ENCODE peak calls at places on chromosomes 12 and 14, in ten cellular contexts. K is CD8-positive, alpha-beta T cell; W is fibroblast of villous mesenchyme; U is neural crest cell; I is IMR-90; S is spleen; F is foreskin keratinocyte; Q is thyroid gland; Y is GM20000; X is gastrocnemius medialis. N is an unnamed sample.

GRCh38 chr12:21065845-21066244 is 65.1 kb upstream of the SLCO1B1 start:
- DNase-seq in X (no peak), S (no peak), I (no peak), F (no peak), Y (no peak), U (no peak), K (no peak), W (no peak), Q (no peak), N (no peak)

GRCh38 chr12:102468261-102468940 is 12.0 kb downstream of the IGF1 start:
- DNase-seq in W (no peak), X (no peak), I (peak), Q (peak), U (no peak), S (no peak), K (no peak), F (no peak), Y (no peak), N (no peak)

GRCh38 chr12:91877022-91877421 is 268.6 kb downstream of the BTG1 start:
- DNase-seq in F (no peak), Q (peak), U (no peak), I (peak), Y (peak), S (peak), W (peak), K (peak), X (peak), N (peak)

GRCh38 chr12:5633102-5633501 is 201.2 kb downstream of the NTF3 start:
- DNase-seq in Q (no peak), X (no peak), S (no peak), W (no peak), F (no peak), Y (no peak), U (no peak), I (no peak), K (no peak), N (no peak)

GRCh38 chr12:11812558-11813421 is 163.3 kb downstream of the ETV6 start:
- DNase-seq in Q (no peak), W (peak), S (peak), U (peak), F (no peak), I (peak), X (no peak), K (peak), Y (peak), N (no peak)

GRCh38 chr14:90999299-90999698 is 61.1 kb downstream of the RPS6KA5 start:
- DNase-seq in F (no peak), X (no peak), W (no peak), Y (no peak), U (peak), S (no peak), Q (no peak), I (no peak), K (no peak), N (no peak)

GRCh38 chr12:75969768-75970167 is 61.8 kb downstream of the PHLDA1 start:
- DNase-seq in K (no peak), Y (no peak), I (no peak), S (no peak), F (no peak), Q (no peak), U (no peak), W (no peak), X (no peak), N (no peak)

GRCh38 chr14:39731912-39732311 is 299.7 kb upstream of the FBXO33 start:
- DNase-seq in W (no peak), S (no peak), Q (no peak), K (no peak), X (no peak), U (no peak), F (no peak), I (no peak), Y (no peak), N (no peak)

GRCh38 chr12:110846615-110847566 is at the start of gene CCDC63:
- DNase-seq in I (no peak), U (peak), K (peak), W (peak), Y (peak), Q (peak), F (no peak), X (peak), S (peak), N (peak)

GRCh38 chr12:80412343-80412953 is 31.6 kb upstream of the PTPRQ start:
- DNase-seq in Q (no peak), Y (peak), I (peak), F (no peak), K (no peak), W (peak), X (no peak), S (no peak), U (no peak), N (no peak)

GRCh38 chr14:69624131-69624530 is 12.7 kb downstream of the SUSD6 start:
- DNase-seq in X (no peak), W (no peak), K (no peak), F (no peak), U (no peak), I (no peak), S (no peak), Y (no peak), Q (no peak), N (no peak)

GRCh38 chr12:116043673-116044072 is 233.8 kb downstream of the MED13L start:
- DNase-seq in Y (no peak), U (no peak), S (no peak), X (no peak), Q (no peak), I (no peak), F (no peak), W (no peak), K (no peak), N (no peak)

GRCh38 chr14:102905116-102906108 is 17.1 kb upstream of the AMN start:
- DNase-seq in X (no peak), Q (no peak), W (no peak), Y (no peak), I (no peak), K (no peak), F (no peak), U (no peak), S (no peak), N (no peak)

GRCh38 chr14:102902523-102903247 is 19.8 kb upstream of the AMN start:
- DNase-seq in S (no peak), Q (no peak), X (no peak), Y (no peak), F (no peak), K (no peak), U (no peak), W (no peak), I (no peak), N (no peak)

GRCh38 chr14:102903248-102903888 is 19.1 kb upstream of the AMN start:
- DNase-seq in K (no peak), W (no peak), X (no peak), Q (peak), I (no peak), F (no peak), Y (no peak), U (no peak), S (no peak), N (no peak)

GRCh38 chr14:102902086-102902485 is 20.4 kb upstream of the AMN start:
- DNase-seq in F (no peak), K (no peak), Y (peak), U (no peak), W (no peak), Q (no peak), X (no peak), I (no peak), S (peak), N (no peak)

GRCh38 chr14:102903889-102904512 is 18.5 kb upstream of the AMN start:
- DNase-seq in S (no peak), W (no peak), I (no peak), K (no peak), X (no peak), Y (no peak), U (no peak), Q (no peak), F (no peak), N (no peak)
- TF ChIP-seq CTCF in S (no peak), W (no peak), I (no peak), K (no peak), X (no peak), Y (no peak), U (no peak), Q (no peak), F (no peak), N (no peak)

GRCh38 chr12:57757771-57758170 is 2.9 kb downstream of the MARCHF9 start:
- DNase-seq in I (no peak), S (no peak), U (no peak), K (no peak), Y (no peak), Q (no peak), F (no peak), X (no peak), W (no peak), N (no peak)

GRCh38 chr12:57761391-57761998 is 5.4 kb downstream of the CYP27B1 start:
- DNase-seq in X (no peak), Q (no peak), F (no peak), W (no peak), U (no peak), S (no peak), Y (no peak), K (no peak), I (no peak), N (no peak)

GRCh38 chr12:57760347-57760982 is 5.6 kb downstream of the MARCHF9 start:
- DNase-seq in W (no peak), S (no peak), F (no peak), Q (no peak), K (no peak), X (no peak), I (no peak), Y (no peak), U (no peak), N (no peak)

GRCh38 chr12:57758566-57759359 is 3.9 kb downstream of the MARCHF9 start:
- DNase-seq in W (no peak), I (no peak), F (no peak), Q (no peak), Y (no peak), X (no peak), S (no peak), U (no peak), K (no peak), N (no peak)

GRCh38 chr12:57759360-57759980 is 4.6 kb downstream of the MARCHF9 start:
- DNase-seq in I (no peak), X (no peak), S (no peak), K (peak), W (no peak), U (no peak), Y (peak), F (no peak), Q (peak), N (no peak)
- TF ChIP-seq CTCF in I (peak), X (peak), S (peak), K (peak), W (peak), U (peak), Y (peak), F (peak), Q (no peak), N (peak)

DNA sequence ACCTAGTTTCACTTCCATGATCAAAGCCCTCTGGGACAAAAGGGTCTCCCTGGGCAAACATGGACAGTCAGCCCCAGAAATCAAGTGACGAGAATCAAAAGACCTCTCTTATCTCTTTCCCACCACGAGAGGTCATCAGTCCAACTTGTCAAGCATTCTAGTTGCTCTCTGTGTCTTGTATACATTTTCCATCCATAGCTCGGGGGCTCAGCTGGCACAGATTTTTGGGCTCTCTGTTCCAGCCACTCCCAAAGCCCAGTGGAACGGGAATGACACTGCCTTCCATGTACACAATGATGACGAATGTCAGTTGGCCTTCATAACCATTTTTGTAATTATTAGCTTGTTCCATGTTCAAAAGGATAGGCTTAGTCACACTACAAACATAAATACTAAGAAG is 29.7 kb downstream of the NOS1 start:
- DNase-seq in U (no peak), K (no peak), Y (no peak), X (no peak), S (no peak), F (no peak), W (no peak), I (no peak), Q (no peak), N (no peak)
- TF ChIP-seq CTCF in U (no peak), K (no peak), Y (no peak), X (no peak), S (no peak), F (no peak), W (no peak), I (no peak), Q (no peak), N (no peak)

GRCh38 chr14:45810152-45810872 is 557.3 kb upstream of the MIS18BP1 start:
- DNase-seq in U (no peak), W (no peak), Y (peak), K (no peak), I (no peak), Q (no peak), X (no peak), F (no peak), S (no peak), N (no peak)
- TF ChIP-seq CTCF in U (peak), W (no peak), Y (no peak), K (no peak), I (peak), Q (no peak), X (no peak), F (peak), S (no peak), N (no peak)

DNA sequence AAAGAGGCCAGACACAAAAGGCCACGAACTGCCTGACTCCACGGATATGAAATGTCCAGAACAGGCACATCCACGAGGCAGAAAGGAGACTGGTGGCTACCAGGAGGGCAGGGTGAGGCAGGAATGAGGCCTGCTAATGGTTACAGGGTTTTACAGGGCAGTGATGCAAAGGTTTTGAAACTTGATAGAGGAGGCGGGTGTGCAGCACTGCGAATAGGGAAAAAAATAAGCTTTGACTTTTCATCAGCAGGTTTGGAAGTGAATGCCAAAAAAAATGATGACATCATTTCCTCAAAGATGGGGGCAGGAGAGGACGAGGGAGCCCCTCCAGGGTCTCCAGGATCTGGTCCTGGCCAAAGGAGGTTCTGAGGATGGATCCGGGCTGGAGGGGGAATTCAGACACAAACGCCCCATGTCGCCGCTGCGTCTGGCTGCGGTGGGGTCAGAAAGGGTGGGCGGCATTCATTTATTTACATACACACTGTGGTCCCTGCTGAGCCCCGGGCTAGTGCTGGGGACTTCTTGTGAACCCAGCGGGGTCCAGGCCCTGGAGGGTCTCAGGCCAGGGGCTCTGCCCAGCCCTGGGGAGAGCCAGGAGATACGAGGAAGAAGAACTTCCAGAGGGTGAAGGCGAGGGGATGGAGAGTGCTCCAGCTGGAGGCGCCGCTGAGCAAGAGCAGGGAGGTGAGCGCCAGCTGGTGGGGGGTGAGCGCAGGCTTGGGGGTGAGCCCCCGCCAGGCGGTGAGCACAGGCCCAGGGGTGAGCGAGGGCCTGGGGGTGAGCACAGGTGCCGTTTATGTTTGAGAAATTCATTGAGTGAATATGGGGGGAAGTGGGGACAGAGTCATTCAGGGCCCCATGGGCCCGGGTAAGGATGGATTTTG is 68.3 kb downstream of the NCOR2 start:
- DNase-seq in Q (no peak), S (no peak), Y (no peak), U (no peak), I (peak), F (no peak), W (no peak), K (no peak), X (no peak), N (no peak)
- TF ChIP-seq CTCF in Q (no peak), S (no peak), Y (no peak), U (no peak), I (no peak), F (peak), W (no peak), K (no peak), X (no peak), N (no peak)

GRCh38 chr12:56117778-56118687 is at the start of gene ZC3H10:
- DNase-seq in F (peak), I (peak), S (peak), K (peak), U (peak), Y (peak), W (peak), X (peak), Q (peak), N (peak)
- TF ChIP-seq CTCF in F (peak), I (peak), S (peak), K (peak), U (peak), Y (peak), W (peak), X (peak), Q (no peak), N (peak)

GRCh38 chr12:106773945-106774807 is at the start of gene RIC8B:
- DNase-seq in W (peak), Y (peak), K (peak), U (peak), I (peak), S (peak), Q (peak), F (peak), X (peak), N (peak)
- TF ChIP-seq CTCF in W (no peak), Y (no peak), K (no peak), U (no peak), I (no peak), S (no peak), Q (no peak), F (peak), X (no peak), N (no peak)